ENCODE peak calls at places on chromosomes 11 and 22, in six cellular contexts. J, N, F, Q, C and D are unnamed samples.

GRCh38 chr11:113322158-113322557 is 7.8 kb downstream of the TTC12 start:
- DNase-seq in N (no peak), F (no peak), J (no peak), Q (no peak), C (no peak), D (no peak)

GRCh38 chr11:64858467-64859401 is 14.3 kb upstream of the CDC42BPG start:
- DNase-seq in F (no peak), C (no peak), Q (no peak), J (no peak), N (no peak), D (no peak)

GRCh38 chr22:42379961-42380537 is 52.2 kb downstream of the NFAM1 start:
- DNase-seq in J (no peak), N (no peak), C (no peak), F (no peak), Q (no peak), D (no peak)

GRCh38 chr11:65225284-65226102 is 36.3 kb upstream of the POLA2 start:
- DNase-seq in Q (peak), C (peak), F (peak), J (peak), N (peak), D (peak)

GRCh38 chr22:43435851-43436535 is 24.2 kb downstream of the MPPED1 start:
- DNase-seq in C (no peak), Q (no peak), F (no peak), J (no peak), N (peak), D (no peak)

GRCh38 chr22:41009222-41009948 is 58.2 kb downstream of the RBX1 start:
- DNase-seq in F (peak), C (no peak), J (no peak), Q (no peak), N (no peak), D (no peak)

GRCh38 chr11:38791346-38791961 is 2193.4 kb upstream of the RAG2 start:
- DNase-seq in Q (peak), J (peak), N (peak), C (no peak), F (peak), D (peak)

GRCh38 chr22:36728505-36728904 is 25.0 kb upstream of the CACNG2 start:
- DNase-seq in N (peak), F (no peak), Q (no peak), C (no peak), J (no peak), D (no peak)

GRCh38 chr22:30396871-30397655 is at the start of gene SEC14L2:
- DNase-seq in F (peak), Q (peak), C (peak), J (peak), N (peak), D (no peak)

GRCh38 chr11:124079631-124080318 is 35.5 kb upstream of the VWA5A start:
- DNase-seq in N (no peak), C (no peak), J (no peak), F (no peak), Q (peak), D (no peak)

GRCh38 chr11:121555172-121555571 is 102.4 kb upstream of the SORL1-AS1 start:
- DNase-seq in J (no peak), Q (no peak), N (no peak), C (no peak), F (no peak), D (no peak)

GRCh38 chr11:44416776-44417175 is 106.8 kb upstream of the ALX4 start:
- DNase-seq in Q (no peak), J (no peak), N (no peak), C (no peak), F (no peak), D (no peak)

GRCh38 chr11:96905084-96905641 is 515.4 kb downstream of the JRKL start:
- DNase-seq in F (no peak), Q (no peak), J (no peak), C (no peak), N (no peak), D (no peak)

GRCh38 chr11:86068138-86068861 is 584 bp downstream of the PICALM start:
- DNase-seq in C (peak), F (no peak), Q (peak), N (peak), J (peak), D (peak)

GRCh38 chr22:41963453-41964105 is 5.7 kb upstream of the SEPTIN3 start:
- DNase-seq in N (no peak), Q (no peak), C (no peak), J (no peak), F (peak), D (no peak)

GRCh38 chr11:59273008-59273841 is 60.5 kb upstream of the MPEG1 start:
- DNase-seq in N (no peak), C (no peak), J (no peak), Q (no peak), F (no peak), D (no peak)

GRCh38 chr11:115433376-115433775 is 70.8 kb downstream of the CADM1 start:
- DNase-seq in F (no peak), N (no peak), J (no peak), C (no peak), Q (no peak), D (no peak)

GRCh38 chr11:75240381-75241035 is at the start of gene TPBGL:
- DNase-seq in N (peak), J (peak), Q (no peak), F (no peak), C (peak), D (peak)

GRCh38 chr11:66725646-66726045 is 3.4 kb downstream of the SPTBN2 start:
- DNase-seq in Q (peak), C (no peak), F (peak), N (no peak), J (peak), D (no peak)

GRCh38 chr22:17143826-17144225 is 15.3 kb downstream of the HDHD5 start:
- DNase-seq in Q (no peak), C (no peak), J (no peak), F (no peak), N (no peak), D (no peak)

GRCh38 chr11:36009469-36009868 is 65.6 kb downstream of the LDLRAD3 start:
- DNase-seq in F (peak), N (no peak), J (no peak), C (no peak), Q (peak), D (no peak)

GRCh38 chr11:96010683-96011082 is 86.8 kb upstream of the MTMR2 start:
- DNase-seq in N (no peak), C (no peak), F (no peak), Q (no peak), J (no peak), D (no peak)

GRCh38 chr11:128814856-128815705 is 52.0 kb downstream of the KCNJ1 start:
- DNase-seq in N (peak), J (peak), F (peak), Q (peak), C (peak), D (peak)

GRCh38 chr11:1480555-1481482 is 5.8 kb downstream of the MOB2 start:
- DNase-seq in C (no peak), Q (no peak), F (no peak), N (no peak), J (no peak), D (no peak)

GRCh38 chr22:17862646-17863181 is 88.4 kb upstream of the BID start:
- DNase-seq in J (no peak), Q (no peak), N (no peak), F (no peak), C (no peak), D (no peak)

GRCh38 chr11:68569357-68569756 is 108.8 kb downstream of the PPP6R3 start:
- DNase-seq in F (no peak), C (no peak), N (no peak), J (no peak), Q (no peak), D (no peak)

GRCh38 chr11:1749787-1750351 is 526 bp downstream of the IFITM10 start:
- DNase-seq in J (no peak), N (no peak), C (no peak), F (peak), Q (peak), D (no peak)

GRCh38 chr11:46176421-46176820 is 55.2 kb upstream of the PHF21A start:
- DNase-seq in C (no peak), N (no peak), F (no peak), J (no peak), Q (no peak), D (no peak)

GRCh38 chr11:100942016-100942415 is 187.6 kb downstream of the PGR start:
- DNase-seq in N (no peak), C (no peak), Q (peak), J (no peak), F (peak), D (no peak)

GRCh38 chr11:119780264-119780953 is 51.4 kb upstream of the NECTIN1 start:
- DNase-seq in C (no peak), J (no peak), N (no peak), F (no peak), Q (no peak), D (no peak)

GRCh38 chr11:121895919-121896318 is 220.1 kb downstream of the BLID start:
- DNase-seq in F (peak), Q (peak), C (no peak), N (no peak), J (no peak), D (no peak)

GRCh38 chr11:22657101-22657694 is 9.2 kb upstream of the GAS2 start:
- DNase-seq in J (peak), C (no peak), N (no peak), Q (no peak), F (no peak), D (no peak)

GRCh38 chr11:46639197-46639839 is 22.0 kb downstream of the ATG13 start:
- DNase-seq in F (no peak), N (no peak), Q (no peak), C (no peak), J (no peak), D (no peak)

GRCh38 chr11:12845739-12846358 is 163.3 kb upstream of the RASSF10 start:
- DNase-seq in F (peak), C (no peak), N (no peak), J (peak), Q (peak), D (no peak)

GRCh38 chr11:120139316-120140069 is 1.6 kb upstream of the TRIM29 start:
- DNase-seq in F (no peak), C (peak), Q (no peak), J (no peak), N (peak), D (no peak)

GRCh38 chr11:122146475-122146874 is 30.5 kb upstream of the BLID start:
- DNase-seq in C (no peak), Q (no peak), N (no peak), F (peak), J (no peak), D (no peak)

GRCh38 chr11:23404225-23405160 is 544.2 kb upstream of the CCDC179 start:
- DNase-seq in C (no peak), F (no peak), Q (no peak), N (no peak), J (no peak), D (no peak)

GRCh38 chr11:93895106-93895862 is 44.9 kb upstream of the VSTM5 start:
- DNase-seq in Q (peak), F (peak), J (peak), C (no peak), N (no peak), D (peak)

GRCh38 chr11:102384419-102385052 is 37.5 kb downstream of the BIRC2 start:
- DNase-seq in Q (no peak), C (no peak), N (no peak), J (no peak), F (no peak), D (no peak)
- H3K27ac ChIP-seq in Q (peak), C (no peak), N (no peak), J (peak), F (no peak), D (peak)

DNA sequence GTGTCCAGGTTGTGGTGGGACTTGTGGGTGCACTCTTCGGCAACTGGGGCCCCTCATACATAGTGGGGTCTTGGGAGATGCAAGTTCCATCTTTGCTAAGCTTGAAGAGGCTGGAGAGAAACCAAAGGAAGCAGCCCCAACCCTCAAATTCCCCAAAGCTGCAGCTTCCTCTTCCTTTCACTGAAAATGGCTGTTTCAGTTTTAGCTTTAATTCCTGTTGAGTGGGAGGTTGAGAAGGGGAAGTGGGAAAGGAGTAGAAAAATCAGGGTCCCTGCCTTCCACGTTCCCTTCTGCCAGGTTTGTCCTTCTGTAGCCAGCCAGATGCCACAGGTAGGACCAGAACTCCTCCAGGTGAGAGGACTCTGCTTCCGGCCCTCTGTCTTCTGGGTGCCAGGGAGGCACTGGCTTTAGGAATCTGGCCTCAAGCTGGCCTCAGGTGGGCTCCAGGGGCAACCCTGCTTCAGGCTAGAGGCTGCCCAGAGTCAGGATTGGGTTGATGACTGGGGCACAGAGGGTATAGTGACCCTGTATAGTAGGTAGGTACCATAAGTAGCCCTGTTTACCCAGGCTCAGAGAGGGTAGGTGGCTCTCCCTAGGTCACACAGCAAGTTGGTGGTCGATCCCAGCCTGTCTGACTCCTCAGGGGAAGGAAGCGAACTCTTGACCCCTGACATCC is 16.2 kb downstream of the P2RY6 start:
- DNase-seq in C (no peak), Q (no peak), F (no peak), J (no peak), N (no peak), D (no peak)
- H3K4ac ChIP-seq in C (no peak), Q (no peak), F (peak), J (no peak), N (no peak), D (no peak)

DNA sequence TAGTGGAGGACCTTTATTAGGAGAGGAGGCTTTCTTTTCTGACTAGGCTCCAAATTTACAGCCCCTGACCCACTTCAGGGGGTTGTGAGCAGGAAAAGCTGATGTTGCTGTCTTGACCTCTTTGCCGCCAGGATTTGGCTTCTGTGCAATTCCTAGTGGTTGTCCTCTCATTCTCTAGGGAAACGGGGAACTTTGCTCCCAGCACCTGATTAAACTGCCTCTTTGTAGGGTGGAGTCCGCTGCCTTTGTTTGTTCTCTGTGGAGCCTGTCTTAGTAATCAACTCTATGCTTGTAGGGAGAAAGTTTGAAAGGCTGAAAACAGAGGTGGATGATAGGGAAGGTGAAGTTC is 16.3 kb downstream of the CTNND1 start:
- DNase-seq in F (no peak), C (no peak), Q (no peak), N (no peak), J (peak), D (no peak)
- H2BK120ac ChIP-seq in F (peak), C (no peak), Q (peak), N (peak), J (peak), D (no peak)

GRCh38 chr11:134001596-134001995 is 44.8 kb upstream of the IGSF9B start:
- DNase-seq in F (no peak), C (no peak), Q (no peak), N (no peak), J (no peak), D (no peak)
- H3K27ac ChIP-seq in F (no peak), C (no peak), Q (no peak), N (no peak), J (no peak), D (no peak)